ENCODE peak calls at places on chromosomes 6 and 20, in four cellular contexts. H is K562, B is SK-N-SH, A is GM12878. I is an unnamed sample.

GRCh38 chr20:59751075-59751711 is 146.9 kb downstream of the PHACTR3 start:
- DNase-seq in H (peak), A (peak), B (peak), I (peak)

GRCh38 chr6:109690373-109690739 is 646 bp downstream of the AK9 start:
- DNase-seq in B (peak), A (no peak), H (peak), I (peak)

GRCh38 chr20:39706089-39706721 is 744.1 kb downstream of the DHX35 start:
- DNase-seq in H (no peak), A (no peak), B (peak), I (no peak)

GRCh38 chr6:135506270-135506997 is 8.9 kb upstream of the AHI1 start:
- DNase-seq in B (peak), H (peak), A (no peak), I (no peak)

GRCh38 chr6:97963148-97963680 is 680.2 kb upstream of the MMS22L start:
- DNase-seq in A (no peak), B (no peak), H (no peak), I (no peak)

GRCh38 chr6:56708810-56709597 is 66.3 kb upstream of the DST start:
- DNase-seq in B (peak), A (no peak), H (peak), I (no peak)

GRCh38 chr20:44450279-44450937 is 25.3 kb upstream of the TTPAL start:
- DNase-seq in B (no peak), H (no peak), A (no peak), I (no peak)

GRCh38 chr6:127247114-127248096 is 19.3 kb upstream of the RNF146 start:
- DNase-seq in H (no peak), A (no peak), B (no peak), I (no peak)

GRCh38 chr6:34392497-34393190 is at the start of gene NUDT3:
- DNase-seq in H (peak), B (peak), A (peak), I (peak)

GRCh38 chr20:57657537-57658446 is 37.6 kb upstream of the ZBP1 start:
- DNase-seq in A (no peak), B (peak), H (no peak), I (peak)

GRCh38 chr6:119348308-119349040 is 1.1 kb downstream of the MAN1A1 start:
- DNase-seq in A (no peak), B (peak), H (peak), I (peak)

GRCh38 chr20:24423291-24423690 is 46.1 kb upstream of the SYNDIG1 start:
- DNase-seq in H (no peak), B (no peak), A (no peak), I (no peak)

GRCh38 chr6:25706314-25707014 is 48.1 kb upstream of the SLC17A4 start:
- DNase-seq in B (peak), H (peak), A (no peak), I (no peak)

GRCh38 chr20:62434098-62434497 is 6.8 kb upstream of the RBBP8NL start:
- DNase-seq in A (no peak), H (no peak), B (no peak), I (no peak)

GRCh38 chr6:33683051-33683571 is 28.4 kb downstream of the UQCC2 start:
- DNase-seq in A (no peak), B (peak), H (no peak), I (no peak)

GRCh38 chr6:151391021-151391470 is 313 bp downstream of the ZBTB2 start:
- DNase-seq in A (no peak), H (peak), B (peak), I (peak)

GRCh38 chr6:41724638-41725501 is 10.5 kb downstream of the TFEB start:
- DNase-seq in H (no peak), A (no peak), B (no peak), I (no peak)

GRCh38 chr6:110622912-110623578 is 146.6 kb upstream of the SLC22A16 start:
- DNase-seq in A (no peak), B (no peak), H (no peak), I (no peak)

GRCh38 chr6:85662251-85662650 is 19.6 kb upstream of the SYNCRIP start:
- DNase-seq in A (no peak), B (no peak), H (no peak), I (no peak)

GRCh38 chr6:118327237-118327636 is 220.9 kb upstream of the PLN start:
- DNase-seq in A (no peak), B (no peak), H (no peak), I (no peak)

GRCh38 chr6:112232845-112233256 is 21.5 kb downstream of the LAMA4 start:
- DNase-seq in A (no peak), H (no peak), B (peak), I (no peak)

DNA sequence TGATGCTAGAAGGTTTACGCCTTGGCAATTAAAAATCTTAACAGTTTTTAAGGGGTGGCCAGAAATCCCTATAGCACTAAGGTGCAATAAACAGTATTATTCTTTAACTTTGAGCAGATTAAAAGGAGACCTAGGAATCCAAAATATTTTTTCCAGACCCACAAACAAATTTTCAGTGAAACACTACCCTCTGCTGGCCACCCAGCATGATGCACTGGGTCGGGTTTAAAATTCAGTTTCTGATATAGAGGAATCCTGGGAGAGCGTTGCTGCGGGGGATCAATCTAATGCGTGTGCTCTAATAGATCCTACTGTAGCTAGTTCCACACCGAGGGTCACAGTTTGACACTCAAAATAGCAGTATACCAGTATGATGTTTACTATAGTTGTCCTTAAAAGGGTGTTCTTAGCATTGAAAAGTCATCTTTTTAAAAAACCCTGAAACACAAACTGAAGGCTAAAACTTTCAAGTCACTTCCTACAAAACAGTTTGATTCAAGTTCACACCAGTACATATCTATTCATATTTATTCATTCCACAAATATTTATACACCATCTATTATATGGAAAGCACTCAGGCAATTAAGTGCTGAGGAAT is 10.2 kb downstream of the UBE3D start:
- DNase-seq in B (peak), A (no peak), H (peak), I (peak)
- TF ChIP-seq USF1 in B (no peak), A (no peak), H (no peak), I (no peak)

DNA sequence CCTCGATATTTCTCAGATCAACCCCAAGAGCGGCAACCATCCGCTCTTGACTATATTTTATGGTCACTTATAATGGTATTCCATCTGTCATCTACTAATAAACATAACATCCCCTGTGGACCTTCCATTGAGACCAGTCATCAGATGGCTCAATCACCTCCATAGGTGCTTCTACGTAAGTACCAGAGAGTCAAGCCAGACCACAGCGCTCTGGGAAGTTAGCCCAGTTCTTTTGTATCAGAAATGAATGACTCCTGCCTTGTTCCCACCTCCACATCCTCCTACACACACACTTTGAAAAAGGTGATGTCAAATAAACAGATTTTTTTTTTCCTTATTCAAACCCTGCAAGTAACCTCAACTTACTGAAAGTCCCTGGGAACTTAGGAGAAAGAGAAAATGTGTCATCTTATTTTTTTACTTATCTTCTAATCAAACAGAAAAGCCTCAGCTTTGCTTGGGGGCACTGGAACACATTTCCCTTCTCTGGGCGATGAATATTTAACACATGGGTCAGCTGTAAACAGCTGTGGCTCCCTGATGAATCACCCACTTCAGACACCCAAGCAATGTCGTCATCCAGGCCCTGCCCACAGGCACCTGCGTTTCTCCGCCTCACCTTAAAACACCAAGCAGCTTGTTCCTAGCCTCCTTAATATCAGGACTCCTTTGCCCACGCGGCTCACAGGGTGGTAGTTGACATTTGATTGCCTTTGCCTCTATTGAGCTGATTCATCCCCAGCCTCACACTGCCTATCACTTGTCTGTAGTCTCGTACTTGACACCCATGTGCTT is 121.4 kb upstream of the LY86 start:
- DNase-seq in A (no peak), B (no peak), H (no peak), I (no peak)
- TF ChIP-seq USF2 in A (no peak), B (no peak), H (no peak), I (no peak)

DNA sequence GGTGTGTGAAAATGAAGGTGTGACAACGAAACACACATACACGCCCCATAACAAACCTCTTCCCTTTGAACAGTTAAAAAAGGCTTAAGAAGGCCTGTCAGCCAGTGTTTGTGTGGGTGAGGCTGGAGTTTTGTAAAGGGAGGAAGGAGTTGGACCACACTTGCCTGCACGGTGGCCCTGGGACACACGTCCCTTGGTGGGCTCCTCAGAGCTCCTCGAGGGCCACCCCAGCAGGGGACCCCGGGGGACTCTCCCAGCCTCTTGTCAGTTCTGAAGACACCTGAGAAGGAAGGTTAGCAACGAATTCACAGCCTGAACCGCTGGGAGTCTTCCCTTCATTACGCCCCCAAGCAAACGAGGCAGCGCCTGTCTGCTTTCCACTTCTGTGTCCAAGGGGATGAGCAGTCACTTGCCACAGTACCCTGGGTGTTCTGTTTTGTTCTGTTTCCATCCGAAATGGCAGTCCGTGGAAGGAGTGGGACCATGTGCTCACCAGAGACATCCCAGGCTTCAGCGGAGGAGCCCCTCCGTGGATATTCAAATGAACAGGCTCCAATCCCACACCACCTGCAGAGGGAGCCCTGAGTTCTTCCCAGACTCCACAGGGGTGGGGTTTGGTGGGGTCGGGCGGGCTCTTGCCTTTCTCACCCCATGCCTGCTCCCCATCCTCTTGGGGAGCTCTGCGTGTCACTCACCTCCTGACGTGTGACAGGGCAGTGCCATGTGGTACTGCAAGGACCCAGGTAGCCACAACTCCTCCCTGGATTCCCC is 68.6 kb downstream of the NRN1 start:
- DNase-seq in H (no peak), A (no peak), B (no peak), I (no peak)
- TF ChIP-seq USF1 in H (no peak), A (no peak), B (no peak), I (no peak)

DNA sequence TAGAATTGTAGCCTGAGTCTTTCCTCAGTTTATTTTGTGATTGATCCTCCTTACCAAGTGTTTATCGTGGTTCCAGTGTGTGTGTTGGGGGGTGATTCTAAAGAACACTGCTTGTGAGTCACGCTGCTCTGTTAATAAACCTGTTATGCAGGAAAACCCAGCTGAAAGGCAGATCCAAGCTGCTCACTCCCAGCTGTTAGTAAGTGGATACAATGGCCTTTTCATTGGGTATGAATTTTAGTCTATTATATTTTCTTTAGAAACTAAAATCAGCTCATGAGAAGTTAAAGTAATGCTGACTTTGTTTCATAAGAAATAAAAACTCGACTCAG is 12.2 kb upstream of the DSTN start:
- DNase-seq in A (no peak), B (no peak), H (peak), I (no peak)
- TF ChIP-seq USF2 in A (no peak), B (no peak), H (no peak), I (no peak)

GRCh38 chr20:221258-221830 is 5.7 kb upstream of the DEFB129 start:
- DNase-seq in A (no peak), H (no peak), B (no peak), I (no peak)

GRCh38 chr20:215796-216195 is 11.3 kb upstream of the DEFB129 start:
- DNase-seq in B (no peak), H (no peak), A (no peak), I (no peak)

GRCh38 chr20:217266-217665 is 9.8 kb upstream of the DEFB129 start:
- DNase-seq in H (no peak), B (no peak), A (no peak), I (no peak)

GRCh38 chr20:214383-214782 is 12.7 kb upstream of the DEFB129 start:
- DNase-seq in H (no peak), B (no peak), A (no peak), I (no peak)

DNA sequence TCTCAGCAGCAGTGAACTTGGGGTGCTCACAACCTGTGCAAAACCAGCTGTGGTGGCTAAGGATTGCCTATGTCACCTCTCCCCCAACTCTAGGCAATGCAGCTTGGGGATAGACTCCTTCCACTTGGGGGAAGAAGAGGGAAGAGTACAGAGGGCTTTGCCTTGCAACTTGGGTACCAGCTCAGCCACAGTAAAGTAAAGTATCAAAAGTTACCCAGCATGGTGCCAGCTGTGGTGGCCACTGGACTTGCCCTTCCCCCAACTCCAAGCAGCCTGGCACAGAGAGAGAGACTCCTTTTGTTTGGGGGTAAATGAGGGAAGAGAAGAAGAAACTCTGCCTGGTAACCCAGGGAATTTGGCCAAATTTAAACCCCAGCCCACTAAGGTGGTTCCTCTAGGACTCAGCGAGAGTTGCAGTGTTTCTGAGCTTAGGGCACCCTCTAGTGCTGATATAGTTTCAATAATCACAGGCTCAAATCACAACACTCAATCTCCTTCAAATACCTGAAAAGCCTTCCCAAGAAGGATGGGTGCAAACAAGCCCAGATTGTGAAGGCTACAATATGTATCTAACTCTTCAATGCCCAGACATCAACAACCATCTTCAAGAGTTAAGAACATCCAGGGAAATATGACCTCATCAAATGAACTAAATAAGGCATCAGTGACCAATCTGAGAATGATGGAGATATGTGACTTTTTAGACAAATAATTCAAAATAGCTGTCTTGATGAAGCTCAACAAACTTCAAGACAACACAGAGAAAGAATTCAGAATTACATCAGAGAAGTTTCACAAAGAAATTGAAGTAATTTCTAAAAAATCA is 7.6 kb upstream of the DEFB129 start:
- DNase-seq in B (peak), A (no peak), H (peak), I (no peak)
- TF ChIP-seq USF1 in B (no peak), A (no peak), H (no peak), I (no peak)

DNA sequence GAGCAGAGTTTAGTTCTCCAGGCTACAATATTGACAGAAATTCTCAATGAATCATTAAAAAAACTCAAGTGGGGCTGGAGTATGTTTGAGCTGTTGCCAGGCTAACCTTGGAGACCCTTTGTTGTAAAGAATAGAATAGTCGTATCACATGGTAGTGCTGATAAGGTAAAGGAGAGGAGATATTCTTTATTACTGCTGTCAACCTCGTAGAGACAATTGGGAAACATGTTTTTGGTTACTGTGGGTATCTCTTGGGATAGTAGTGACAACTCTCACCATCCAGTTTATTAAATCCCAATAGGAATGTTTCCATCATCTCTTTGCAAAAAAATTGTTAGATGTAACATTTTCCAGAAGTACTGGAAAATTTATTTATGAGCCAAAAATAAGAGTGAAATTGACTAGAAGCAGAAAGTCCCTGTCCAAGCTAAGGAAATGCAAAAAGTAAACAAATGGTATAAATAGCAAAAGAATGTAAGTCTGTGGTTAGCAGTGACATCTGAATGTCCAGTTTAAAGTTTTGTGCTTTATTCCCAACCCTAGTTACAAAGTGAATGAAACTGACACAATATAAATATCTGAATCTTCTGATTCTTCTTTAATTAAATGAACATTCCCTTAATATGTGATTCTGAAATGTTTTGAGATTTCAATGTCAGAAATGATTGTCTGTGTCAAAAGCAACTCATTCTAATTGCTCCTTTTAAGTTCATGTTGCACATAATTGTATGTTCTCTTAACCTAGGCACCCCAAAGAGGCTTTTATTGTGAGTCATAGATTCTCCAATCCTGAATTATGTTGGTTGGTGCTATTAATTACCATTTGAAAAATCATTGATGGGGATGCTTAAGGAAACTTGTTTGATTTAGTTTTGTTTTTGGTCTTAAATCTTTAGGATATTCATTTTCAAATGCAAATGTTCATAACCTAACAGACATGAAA is 829.4 kb upstream of the CITED2 start:
- DNase-seq in A (no peak), B (no peak), H (no peak), I (no peak)
- TF ChIP-seq USF2 in A (no peak), B (no peak), H (no peak), I (no peak)

GRCh38 chr20:33278700-33279099 is 4.3 kb upstream of the BPIFB1 start:
- DNase-seq in H (no peak), A (no peak), B (no peak), I (no peak)
- TF ChIP-seq USF1 in H (no peak), A (no peak), B (no peak), I (no peak)

I was measured in WTC11.